ENCODE peak calls at places on chromosome 16, in nine cellular contexts. E is stomach, L is lung, O is T-helper 17 cell, Q is C1 segment of cervical spinal cord, W is LoVo, G is left ventricle myocardium inferior, V is hippocampal formation, P is renal cortical epithelial cell. X is an unnamed sample.
A peak's percentile ranks its signal among the peaks of the same experiment; 100 is the strongest.

GRCh38 chr16:24821129-24821528 is 24.6 kb upstream of the SLC5A11 start:
- DNase-seq in E (no peak), L (no peak), O (no peak), Q (no peak), W (no peak), G (no peak), V (peak; percentile 12), P (no peak), X (no peak)

GRCh38 chr16:11793840-11794239 is 3.2 kb downstream of the ZC3H7A start:
- DNase-seq in E (no peak), L (no peak), O (no peak), Q (no peak), W (no peak), G (no peak), V (no peak), P (no peak), X (no peak)

GRCh38 chr16:85570213-85570734 is 42.8 kb upstream of the GSE1 start:
- DNase-seq in E (peak; percentile 39), L (no peak), O (no peak), Q (no peak), W (no peak), G (no peak), V (no peak), P (peak; percentile 77), X (peak; percentile 69)

GRCh38 chr16:73047221-73047535 is 750 bp downstream of the ZFHX3 start:
- DNase-seq in E (no peak), L (no peak), O (no peak), Q (no peak), W (no peak), G (no peak), V (no peak), P (no peak), X (no peak)

GRCh38 chr16:28157768-28158535 is 53.8 kb downstream of the XPO6 start:
- DNase-seq in E (no peak), L (no peak), O (no peak), Q (no peak), W (no peak), G (no peak), V (no peak), P (peak; percentile 22), X (no peak)

GRCh38 chr16:47008174-47008573 is 34.7 kb upstream of the DNAJA2 start:
- DNase-seq in E (no peak), L (no peak), O (no peak), Q (no peak), W (no peak), G (no peak), V (no peak), P (peak; percentile 24), X (no peak)

GRCh38 chr16:67170948-67171649 is 761 bp downstream of the NOL3 start:
- DNase-seq in E (no peak), L (no peak), O (no peak), Q (no peak), W (no peak), G (no peak), V (no peak), P (peak; percentile 27), X (no peak)

GRCh38 chr16:65657051-65657450 is 535.2 kb upstream of the CDH11 start:
- DNase-seq in E (no peak), L (no peak), O (no peak), Q (no peak), W (no peak), G (no peak), V (no peak), P (no peak), X (no peak)

GRCh38 chr16:84672276-84673202 is 24.2 kb downstream of the KLHL36 start:
- DNase-seq in E (peak; percentile 87), L (peak; percentile 84), O (peak; percentile 69), Q (peak; percentile 43), W (peak; percentile 71), G (peak; percentile 76), V (peak; percentile 45), P (peak; percentile 55), X (peak; percentile 79)

GRCh38 chr16:9151597-9151996 is 60.2 kb downstream of the HAPSTR1 start:
- DNase-seq in E (no peak), L (no peak), O (no peak), Q (no peak), W (no peak), G (no peak), V (no peak), P (no peak), X (no peak)

GRCh38 chr16:87926246-87927194 is 9.8 kb downstream of the CA5A start:
- DNase-seq in E (no peak), L (no peak), O (no peak), Q (peak; percentile 18), W (no peak), G (no peak), V (no peak), P (no peak), X (no peak)

GRCh38 chr16:64846966-64847365 is 274.9 kb downstream of the CDH11 start:
- DNase-seq in E (no peak), L (no peak), O (no peak), Q (no peak), W (no peak), G (no peak), V (no peak), P (no peak), X (no peak)

GRCh38 chr16:11736903-11737302 is 5.8 kb downstream of the TXNDC11 start:
- DNase-seq in E (no peak), L (no peak), O (no peak), Q (no peak), W (no peak), G (no peak), V (no peak), P (no peak), X (no peak)

GRCh38 chr16:51418258-51418657 is 267.2 kb upstream of the SALL1 start:
- DNase-seq in E (no peak), L (no peak), O (no peak), Q (no peak), W (no peak), G (no peak), V (no peak), P (no peak), X (no peak)

GRCh38 chr16:25035494-25036405 is 20.6 kb upstream of the ARHGAP17 start:
- DNase-seq in E (no peak), L (no peak), O (no peak), Q (no peak), W (no peak), G (no peak), V (no peak), P (no peak), X (no peak)